ENCODE peak calls at places on chromosomes 5 and 9, in five cellular contexts. I is left ventricle myocardium inferior, O is MM.1S, N is IMR-90, H is K562. P is an unnamed sample.

GRCh38 chr9:127867356-127868277 is 9.9 kb downstream of the AK1 start:
- DNase-seq in H (no peak), I (peak; percentile 60), N (no peak), O (no peak), P (no peak)

GRCh38 chr5:56078675-56079500 is 84.1 kb upstream of the IL6ST start:
- DNase-seq in I (peak; percentile 47), H (no peak), N (peak; percentile 41), O (no peak), P (no peak)

GRCh38 chr5:136080483-136081180 is 51.8 kb downstream of the TGFBI start:
- DNase-seq in H (peak; percentile 90), N (peak; percentile 94), O (peak; percentile 85), I (peak; percentile 92), P (peak; percentile 52)

GRCh38 chr9:35110327-35110758 is 5.3 kb downstream of the ATOSB start:
- DNase-seq in H (peak; percentile 23), O (no peak), N (peak; percentile 43), I (no peak), P (no peak)

GRCh38 chr5:139251695-139252288 is 41.7 kb upstream of the MATR3 start:
- DNase-seq in O (no peak), N (peak; percentile 58), H (no peak), I (no peak), P (no peak)

GRCh38 chr9:114258866-114259799 is 63.8 kb upstream of the ORM1 start:
- DNase-seq in I (no peak), O (no peak), N (no peak), H (no peak), P (no peak)

GRCh38 chr9:88951143-88951542 is 40.1 kb upstream of the S1PR3 start:
- DNase-seq in H (no peak), I (no peak), O (no peak), N (no peak), P (no peak)

GRCh38 chr9:111427186-111427585 is 57.0 kb downstream of the ECPAS start:
- DNase-seq in O (no peak), N (peak; percentile 67), H (peak; percentile 44), I (no peak), P (no peak)

GRCh38 chr9:133368249-133368881 is 7.5 kb downstream of the SURF4 start:
- DNase-seq in O (no peak), N (no peak), I (no peak), H (no peak), P (no peak)

GRCh38 chr5:60018091-60018490 is 124.6 kb upstream of the PDE4D start:
- DNase-seq in O (no peak), N (no peak), H (no peak), I (no peak), P (no peak)

GRCh38 chr5:87850843-87851242 is 417.8 kb downstream of the TMEM161B start:
- DNase-seq in N (no peak), O (peak; percentile 90), H (no peak), I (no peak), P (no peak)

GRCh38 chr9:79471577-79472543 is 99.9 kb upstream of the TLE4 start:
- DNase-seq in H (no peak), N (peak; percentile 35), O (no peak), I (peak; percentile 23), P (no peak)

GRCh38 chr5:34621280-34622045 is 34.7 kb upstream of the RAI14 start:
- DNase-seq in O (no peak), H (no peak), I (no peak), N (peak; percentile 61), P (no peak)

GRCh38 chr5:66958984-66959641 is 237.5 kb downstream of the CD180 start:
- DNase-seq in N (peak; percentile 80), H (no peak), O (no peak), I (peak; percentile 40), P (peak; percentile 26)

GRCh38 chr9:16100596-16101091 is 547.8 kb downstream of the CCDC171 start:
- DNase-seq in I (peak; percentile 72), H (no peak), O (no peak), N (peak; percentile 71), P (peak; percentile 32)

GRCh38 chr5:81023261-81024015 is 63.3 kb downstream of the RASGRF2 start:
- DNase-seq in N (no peak), O (no peak), H (no peak), I (no peak), P (no peak)

GRCh38 chr5:78569441-78569840 is 79.1 kb downstream of the LHFPL2 start:
- DNase-seq in O (no peak), N (peak; percentile 87), I (no peak), H (peak; percentile 70), P (peak; percentile 19)

GRCh38 chr5:138538943-138539627 is 4.0 kb downstream of the ETF1 start:
- DNase-seq in N (no peak), I (no peak), O (no peak), H (peak; percentile 52), P (no peak)

GRCh38 chr9:128164332-128164885 is 4.3 kb downstream of the BBLN start:
- DNase-seq in H (no peak), O (no peak), I (no peak), N (peak; percentile 39), P (no peak)

GRCh38 chr9:34990908-34991832 is 1.6 kb downstream of the DNAJB5 start:
- DNase-seq in I (no peak), H (no peak), N (no peak), O (no peak), P (peak; percentile 24)

GRCh38 chr5:56358703-56359428 is 125.7 kb upstream of the ANKRD55 start:
- DNase-seq in H (no peak), N (peak; percentile 12), I (no peak), O (no peak), P (no peak)

GRCh38 chr5:143108498-143109128 is 294.9 kb downstream of the NR3C1 start:
- DNase-seq in N (no peak), I (peak; percentile 62), H (no peak), O (no peak), P (no peak)

GRCh38 chr5:157265714-157266285 is at the start of gene CYFIP2:
- DNase-seq in N (peak; percentile 4), I (peak; percentile 57), H (peak; percentile 49), O (peak; percentile 86), P (peak; percentile 87)

GRCh38 chr9:37486616-37487544 is 1.1 kb downstream of the POLR1E start:
- DNase-seq in N (peak; percentile 98), H (peak; percentile 35), O (no peak), I (peak; percentile 43), P (no peak)

DNA sequence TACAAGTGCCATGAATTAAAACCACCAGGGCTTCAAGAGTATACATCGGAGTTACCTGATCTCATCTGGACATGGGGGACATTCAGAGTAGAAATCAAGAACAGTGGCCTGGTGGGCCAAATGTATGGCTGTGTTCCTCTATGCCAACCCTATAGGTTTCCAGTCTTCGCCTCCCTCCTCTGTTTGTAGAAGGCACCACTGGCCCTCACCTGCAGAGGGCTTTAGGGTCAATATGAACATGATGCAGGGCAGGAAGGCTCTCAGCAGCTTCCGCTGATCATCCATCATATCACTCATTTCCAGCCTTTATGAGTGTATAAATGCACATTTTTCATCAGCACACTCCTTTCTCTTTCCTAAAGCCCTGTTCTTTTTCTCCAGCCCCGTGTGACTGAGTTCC is 555.5 kb upstream of the BRINP1 start:
- DNase-seq in N (no peak), O (no peak), H (no peak), I (no peak), P (no peak)
- TF ChIP-seq CTCF in N (no peak), O (no peak), H (no peak), I (no peak), P (no peak)

GRCh38 chr5:132677191-132677590 is 3.4 kb downstream of the IL4 start:
- DNase-seq in O (no peak), H (peak; percentile 53), N (peak; percentile 91), I (no peak), P (peak; percentile 53)
- TF ChIP-seq CTCF in O (no peak), H (peak; percentile 34), N (peak; percentile 57), I (no peak), P (no peak)

DNA sequence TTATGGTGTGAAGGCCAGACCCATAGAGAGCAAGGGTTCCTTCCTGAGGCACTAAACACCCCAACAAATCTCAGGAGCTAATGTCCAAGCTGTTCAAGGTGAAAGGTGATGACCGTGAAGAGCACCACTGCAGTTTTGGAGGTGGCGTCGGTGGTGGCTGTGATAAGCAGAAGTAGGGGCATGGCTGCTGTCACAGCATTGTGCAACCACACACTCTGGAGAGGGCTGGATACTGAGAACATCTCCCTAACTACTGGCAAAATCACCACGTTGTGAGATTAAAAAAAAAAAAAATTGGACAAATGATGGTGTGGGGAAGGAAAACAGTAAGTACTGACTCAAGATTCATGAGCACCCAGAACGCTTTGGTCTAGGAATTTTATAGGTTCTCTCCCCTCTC is 156.5 kb downstream of the PJA2 start:
- DNase-seq in I (no peak), H (no peak), N (no peak), O (no peak), P (no peak)
- TF ChIP-seq CTCF in I (no peak), H (no peak), N (no peak), O (no peak), P (no peak)

GRCh38 chr9:12811935-12812334 is 37.1 kb downstream of the LURAP1L start:
- DNase-seq in I (no peak), N (no peak), O (no peak), H (no peak), P (no peak)
- TF ChIP-seq CTCF in I (no peak), N (no peak), O (no peak), H (no peak), P (no peak)

DNA sequence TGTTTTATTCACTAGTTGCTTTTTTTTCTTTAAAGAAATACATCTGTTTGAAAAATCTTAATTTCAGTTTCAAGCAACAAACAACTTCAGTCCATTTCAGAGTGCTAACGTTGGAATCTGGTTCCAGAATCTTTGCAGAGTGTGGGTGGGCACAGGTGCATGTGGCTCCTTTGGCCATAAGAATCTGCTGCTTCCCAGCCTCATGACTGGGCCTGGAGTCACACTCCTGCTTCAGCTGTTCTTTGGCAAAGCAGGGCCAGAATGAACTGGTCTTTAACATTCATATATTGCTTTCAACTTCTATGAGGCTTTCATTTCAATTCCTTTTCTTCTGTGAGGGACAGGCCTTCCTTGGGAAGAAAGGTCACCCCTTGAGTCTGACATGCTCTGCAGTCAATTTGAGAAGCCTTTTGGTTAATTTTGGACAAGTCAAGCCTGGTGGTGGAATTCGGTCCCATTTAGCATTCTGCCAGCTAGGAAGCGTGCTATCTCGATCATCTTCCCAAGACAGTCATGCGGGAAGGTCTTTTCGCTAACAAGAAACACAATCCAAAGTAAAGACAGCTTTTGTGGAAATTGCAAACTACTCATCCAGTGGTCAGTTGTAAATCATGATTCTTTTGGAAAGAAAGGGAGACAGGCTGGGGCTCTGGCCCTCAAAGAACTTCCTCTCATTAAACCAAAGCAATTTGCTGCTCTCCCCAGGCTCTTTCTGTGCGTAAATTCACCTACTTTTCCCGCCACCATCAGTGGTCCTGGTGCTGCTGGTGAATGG is 55.2 kb downstream of the SLC1A3 start:
- DNase-seq in I (no peak), N (no peak), O (no peak), H (no peak), P (no peak)
- TF ChIP-seq CTCF in I (no peak), N (no peak), O (no peak), H (no peak), P (no peak)

GRCh38 chr5:62722360-62722759 is 143.7 kb downstream of the LRRC70 start:
- DNase-seq in N (no peak), H (peak; percentile 11), O (no peak), I (no peak), P (no peak)
- TF ChIP-seq CTCF in N (no peak), H (peak; percentile 22), O (no peak), I (no peak), P (peak; percentile 28)